ENCODE peak calls at places on chromosomes 7 and 10, in eight cellular contexts. L is aorta; Y is left ventricle myocardium inferior; R is psoas muscle; F is CD4-positive, alpha-beta T cell; S is HCT116; U is left lung; V is ovary. K is an unnamed sample.

GRCh38 chr10:3152566-3152935 is 20.0 kb downstream of the PITRM1 start:
- DNase-seq in L (no peak), Y (no peak), R (no peak), F (no peak), S (no peak), U (no peak), V (no peak), K (no peak)

GRCh38 chr10:46992794-46993552 is 81.7 kb downstream of the PTPN20 start:
- DNase-seq in L (peak; percentile 80), Y (peak; percentile 15), R (peak; percentile 69), F (no peak), S (peak; percentile 45), U (peak; percentile 40), V (no peak), K (peak; percentile 91)

GRCh38 chr10:95437669-95438068 is 123.5 kb downstream of the SORBS1 start:
- DNase-seq in L (no peak), Y (peak; percentile 61), R (no peak), F (no peak), S (no peak), U (no peak), V (no peak), K (no peak)

GRCh38 chr10:10353326-10353725 is 664.3 kb upstream of the CELF2 start:
- DNase-seq in L (no peak), Y (no peak), R (no peak), F (no peak), S (no peak), U (no peak), V (no peak), K (peak; percentile 15)

GRCh38 chr10:102240467-102241036 is 760 bp downstream of the PITX3 start:
- DNase-seq in L (peak; percentile 78), Y (no peak), R (peak; percentile 70), F (no peak), S (no peak), U (no peak), V (no peak), K (no peak)

GRCh38 chr7:43619213-43620012 is 36.5 kb downstream of the STK17A start:
- DNase-seq in L (no peak), Y (no peak), R (no peak), F (no peak), S (peak; percentile 13), U (no peak), V (no peak), K (no peak)

GRCh38 chr10:132549416-132549815 is 11.8 kb downstream of the INPP5A start:
- DNase-seq in L (peak; percentile 70), Y (no peak), R (peak; percentile 35), F (no peak), S (no peak), U (no peak), V (peak; percentile 19), K (no peak)

GRCh38 chr10:113430634-113431033 is 122.2 kb upstream of the HABP2 start:
- DNase-seq in L (no peak), Y (no peak), R (no peak), F (no peak), S (no peak), U (no peak), V (no peak), K (no peak)

GRCh38 chr10:86355571-86356038 is 11.0 kb downstream of the GRID1 start:
- DNase-seq in L (peak; percentile 57), Y (peak; percentile 59), R (peak; percentile 61), F (no peak), S (no peak), U (peak; percentile 76), V (no peak), K (no peak)

GRCh38 chr10:43958071-43958432 is 309.4 kb upstream of the ZNF32 start:
- DNase-seq in L (peak; percentile 57), Y (no peak), R (no peak), F (no peak), S (no peak), U (no peak), V (no peak), K (no peak)

GRCh38 chr7:25545125-25546008 is 317.1 kb upstream of the NPVF start:
- DNase-seq in L (no peak), Y (peak; percentile 26), R (peak; percentile 59), F (no peak), S (no peak), U (no peak), V (no peak), K (no peak)

GRCh38 chr10:124745678-124746077 is 1.5 kb upstream of the FAM53B start:
- DNase-seq in L (no peak), Y (no peak), R (no peak), F (no peak), S (peak; percentile 56), U (no peak), V (no peak), K (no peak)

GRCh38 chr10:78328592-78329404 is 295.1 kb downstream of the RPS24 start:
- DNase-seq in L (no peak), Y (no peak), R (no peak), F (no peak), S (no peak), U (no peak), V (no peak), K (peak; percentile 35)

GRCh38 chr7:125516194-125516593 is 586.6 kb upstream of the POT1 start:
- DNase-seq in L (no peak), Y (no peak), R (no peak), F (no peak), S (no peak), U (no peak), V (no peak), K (no peak)

GRCh38 chr7:93719546-93719945 is 145.0 kb upstream of the CALCR start:
- DNase-seq in L (no peak), Y (no peak), R (no peak), F (no peak), S (no peak), U (no peak), V (no peak), K (no peak)

GRCh38 chr10:18238875-18239485 is 98.8 kb downstream of the CACNB2 start:
- DNase-seq in L (no peak), Y (no peak), R (no peak), F (no peak), S (peak; percentile 34), U (no peak), V (no peak), K (no peak)

GRCh38 chr7:138004046-138004445 is 2.2 kb upstream of the CREB3L2 start:
- DNase-seq in L (no peak), Y (no peak), R (no peak), F (no peak), S (no peak), U (no peak), V (no peak), K (no peak)

GRCh38 chr10:103661951-103662405 is 168.5 kb downstream of the NEURL1 start:
- DNase-seq in L (no peak), Y (no peak), R (no peak), F (no peak), S (no peak), U (no peak), V (no peak), K (no peak)

GRCh38 chr10:30639946-30640786 is 10.6 kb upstream of the LYZL2 start:
- DNase-seq in L (no peak), Y (no peak), R (no peak), F (no peak), S (peak; percentile 61), U (no peak), V (no peak), K (no peak)

GRCh38 chr10:116000151-116000550 is 272.9 kb downstream of the GFRA1 start:
- DNase-seq in L (no peak), Y (no peak), R (no peak), F (no peak), S (no peak), U (no peak), V (no peak), K (no peak)

GRCh38 chr7:66070222-66070621 is 5.4 kb upstream of the ASL start:
- DNase-seq in L (no peak), Y (no peak), R (no peak), F (no peak), S (no peak), U (no peak), V (no peak), K (no peak)

DNA sequence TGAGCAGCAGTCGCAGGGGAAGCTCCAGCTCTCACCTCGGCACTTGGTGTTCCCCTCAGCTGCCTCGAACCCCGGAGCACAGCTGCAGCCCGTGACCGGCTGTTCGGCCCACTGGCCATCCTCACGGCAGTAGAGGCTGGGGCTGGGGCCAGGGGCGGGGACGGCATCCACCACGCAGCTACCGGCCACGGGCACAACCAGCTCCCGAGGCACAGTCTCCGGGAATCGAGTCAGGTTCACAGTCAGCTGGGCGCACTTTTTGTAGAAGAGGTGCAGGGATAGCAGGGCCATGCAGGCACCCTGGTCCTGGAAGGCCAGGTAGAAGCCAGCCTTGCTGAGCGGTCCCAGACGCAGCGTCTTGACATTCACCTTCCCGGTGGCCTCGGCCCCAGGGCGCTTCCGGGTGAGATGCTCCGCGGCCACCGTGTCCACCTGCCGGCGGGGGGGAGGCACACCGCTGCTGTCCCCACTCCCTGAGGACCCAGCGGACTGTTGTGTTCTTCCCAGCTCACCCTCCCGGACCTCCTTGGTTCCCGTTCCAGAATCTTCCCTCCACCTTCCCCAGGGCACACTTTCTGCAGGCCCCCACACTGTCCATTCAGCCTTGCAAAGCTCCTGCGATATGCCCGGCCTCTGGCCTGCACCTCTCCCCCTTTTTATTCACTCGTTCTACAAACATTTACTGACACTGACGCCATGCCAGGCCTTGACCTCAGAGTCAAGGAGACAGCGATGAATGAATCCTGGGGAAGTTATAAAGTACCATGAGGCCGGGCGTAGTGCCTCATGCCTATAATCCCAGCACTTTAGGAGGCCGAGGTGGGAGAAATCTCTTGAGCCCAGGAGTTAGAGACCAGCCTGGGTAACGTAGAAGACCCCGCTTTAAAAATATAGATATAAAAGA is 4.8 kb downstream of the EPHB4 start:
- DNase-seq in L (no peak), Y (no peak), R (peak; percentile 39), F (no peak), S (no peak), U (no peak), V (peak; percentile 72), K (no peak)
- H3K27me3 ChIP-seq in L (no peaks in the 10 kb centered on the region), Y (no peaks in the 10 kb centered on the region), R (peaks cover 8% of the 10 kb centered on the region), F (peaks cover 25% of the 10 kb centered on the region), S (no peaks in the 10 kb centered on the region), U (peaks cover 21% of the 10 kb centered on the region), V (no peaks in the 10 kb centered on the region), K (no peaks in the 10 kb centered on the region)

GRCh38 chr7:29563590-29564454 is at the start of gene PRR15:
- DNase-seq in L (peak; percentile 79), Y (no peak), R (peak; percentile 52), F (no peak), S (peak; percentile 76), U (no peak), V (peak; percentile 61), K (peak; percentile 9)
- H3K27me3 ChIP-seq in L (no peaks in the 10 kb centered on the region), Y (peaks cover 82% of the 10 kb centered on the region), R (peaks cover 28% of the 10 kb centered on the region), F (peaks cover 50% of the 10 kb centered on the region), S (no peaks in the 10 kb centered on the region), U (peaks cover 95% of the 10 kb centered on the region), V (no peaks in the 10 kb centered on the region), K (peaks cover 46% of the 10 kb centered on the region)

GRCh38 chr10:100810835-100811116 is 65.4 kb downstream of the PAX2 start:
- DNase-seq in L (no peak), Y (no peak), R (no peak), F (no peak), S (no peak), U (no peak), V (no peak), K (no peak)
- H3K27me3 ChIP-seq in L (no peaks in the 10 kb centered on the region), Y (peaks cover 100% of the 10 kb centered on the region), R (peaks cover 21% of the 10 kb centered on the region), F (peaks cover 45% of the 10 kb centered on the region), S (no peaks in the 10 kb centered on the region), U (peaks cover 100% of the 10 kb centered on the region), V (no peaks in the 10 kb centered on the region), K (no peaks in the 10 kb centered on the region)

DNA sequence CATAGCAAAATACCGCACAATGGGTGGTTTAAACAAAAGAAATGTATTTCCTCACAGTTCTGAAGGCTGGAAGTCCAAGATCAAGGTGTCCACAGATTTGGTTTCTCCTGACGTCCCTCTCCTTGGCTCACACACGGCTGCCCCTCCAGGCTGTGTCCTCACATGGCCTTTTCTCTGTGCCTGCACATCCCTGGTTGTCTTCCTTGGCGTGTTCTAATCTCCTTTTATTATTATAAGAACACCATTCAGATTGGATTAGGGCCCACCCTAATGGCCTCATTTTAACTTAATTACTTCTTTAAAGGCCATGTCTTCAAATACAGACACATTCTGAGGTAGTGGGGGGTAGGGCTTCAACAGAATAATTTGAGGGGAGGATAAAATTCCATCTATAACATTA is 87.9 kb downstream of the FZD1 start:
- DNase-seq in L (no peak), Y (no peak), R (no peak), F (no peak), S (no peak), U (no peak), V (no peak), K (no peak)
- H3K27me3 ChIP-seq in L (no peaks in the 10 kb centered on the region), Y (no peaks in the 10 kb centered on the region), R (no peaks in the 10 kb centered on the region), F (no peaks in the 10 kb centered on the region), S (peaks cover 39% of the 10 kb centered on the region), U (no peaks in the 10 kb centered on the region), V (no peaks in the 10 kb centered on the region), K (no peaks in the 10 kb centered on the region)

K was measured in MG63.